ENCODE peak calls at places on chromosomes 13 and 19, in nine cellular contexts. L, I, D, P, M, S, Z, U and J are unnamed samples.

GRCh38 chr13:82661126-82661525 is 1221.1 kb downstream of the SLITRK1 start:
- DNase-seq in L (no peak), I (no peak), D (no peak), P (no peak), M (no peak), S (no peak), Z (no peak), U (no peak), J (no peak)

GRCh38 chr19:34430738-34431625 is 2.8 kb downstream of the UBA2 start:
- DNase-seq in L (no peak), I (peak; percentile 27), D (no peak), P (no peak), M (peak; percentile 73), S (peak; percentile 39), Z (no peak), U (no peak), J (peak; percentile 39)

GRCh38 chr13:94020426-94020825 is 459.1 kb downstream of the DCT start:
- DNase-seq in L (no peak), I (no peak), D (no peak), P (no peak), M (no peak), S (no peak), Z (no peak), U (no peak), J (no peak)

GRCh38 chr19:18089726-18090125 is 3.0 kb upstream of the IL12RB1 start:
- DNase-seq in L (no peak), I (no peak), D (no peak), P (no peak), M (no peak), S (no peak), Z (no peak), U (no peak), J (no peak)

GRCh38 chr19:10748924-10749434 is 31.1 kb downstream of the DNM2 start:
- DNase-seq in L (no peak), I (peak; percentile 86), D (no peak), P (no peak), M (peak; percentile 52), S (no peak), Z (no peak), U (no peak), J (no peak)

GRCh38 chr13:106349080-106349841 is 186.2 kb downstream of the EFNB2 start:
- DNase-seq in L (no peak), I (peak; percentile 70), D (no peak), P (peak; percentile 27), M (no peak), S (no peak), Z (no peak), U (no peak), J (no peak)

GRCh38 chr19:52703917-52704316 is 30.9 kb downstream of the ZNF611 start:
- DNase-seq in L (no peak), I (no peak), D (no peak), P (no peak), M (no peak), S (no peak), Z (no peak), U (no peak), J (no peak)

GRCh38 chr13:60312851-60313505 is 84.0 kb upstream of the TDRD3 start:
- DNase-seq in L (no peak), I (no peak), D (no peak), P (no peak), M (no peak), S (no peak), Z (no peak), U (no peak), J (no peak)

GRCh38 chr19:9498183-9498902 is at the start of gene ZNF560:
- DNase-seq in L (no peak), I (no peak), D (no peak), P (no peak), M (peak; percentile 67), S (no peak), Z (no peak), U (no peak), J (no peak)

GRCh38 chr19:55809381-55810058 is 22.3 kb downstream of the NLRP11 start:
- DNase-seq in L (no peak), I (peak; percentile 78), D (no peak), P (peak; percentile 10), M (peak; percentile 77), S (peak; percentile 11), Z (no peak), U (no peak), J (peak; percentile 86)

GRCh38 chr19:38374332-38375097 is at the start of gene PSMD8:
- DNase-seq in L (peak; percentile 99), I (peak; percentile 99), D (peak; percentile 99), P (peak; percentile 99), M (peak; percentile 98), S (peak; percentile 98), Z (peak; percentile 100), U (peak; percentile 95), J (peak; percentile 99)
- TF ChIP-seq CTCF in L (peak; percentile 11), I (peak; percentile 36), D (no peak), P (peak; percentile 25), M (no peak), S (no peak), Z (no peak), U (no peak), J (no peak)

GRCh38 chr13:43936630-43937029 is 56.9 kb downstream of the LACC1 start:
- DNase-seq in L (no peak), I (no peak), D (no peak), P (no peak), M (no peak), S (no peak), Z (no peak), U (no peak), J (no peak)

GRCh38 chr13:43934273-43934672 is 54.6 kb downstream of the LACC1 start:
- DNase-seq in L (no peak), I (no peak), D (no peak), P (no peak), M (peak; percentile 8), S (no peak), Z (no peak), U (no peak), J (no peak)

GRCh38 chr13:43935878-43936277 is 56.2 kb downstream of the LACC1 start:
- DNase-seq in L (no peak), I (no peak), D (no peak), P (no peak), M (peak; percentile 26), S (no peak), Z (no peak), U (no peak), J (no peak)

GRCh38 chr13:43939149-43939548 is 59.4 kb downstream of the LACC1 start:
- DNase-seq in L (no peak), I (peak; percentile 22), D (no peak), P (no peak), M (no peak), S (no peak), Z (no peak), U (no peak), J (no peak)

GRCh38 chr13:43937839-43938238 is 58.1 kb downstream of the LACC1 start:
- DNase-seq in L (no peak), I (no peak), D (no peak), P (no peak), M (no peak), S (no peak), Z (no peak), U (no peak), J (no peak)
- H3K4me3 ChIP-seq in L (no peak overlapping the region), I (no peak overlapping the region), D (no peak overlapping the region), P (no peak overlapping the region), M (no peak overlapping the region), S (no peak overlapping the region), Z (no peak overlapping the region), U (no peak overlapping the region), J (no peak overlapping the region)

DNA sequence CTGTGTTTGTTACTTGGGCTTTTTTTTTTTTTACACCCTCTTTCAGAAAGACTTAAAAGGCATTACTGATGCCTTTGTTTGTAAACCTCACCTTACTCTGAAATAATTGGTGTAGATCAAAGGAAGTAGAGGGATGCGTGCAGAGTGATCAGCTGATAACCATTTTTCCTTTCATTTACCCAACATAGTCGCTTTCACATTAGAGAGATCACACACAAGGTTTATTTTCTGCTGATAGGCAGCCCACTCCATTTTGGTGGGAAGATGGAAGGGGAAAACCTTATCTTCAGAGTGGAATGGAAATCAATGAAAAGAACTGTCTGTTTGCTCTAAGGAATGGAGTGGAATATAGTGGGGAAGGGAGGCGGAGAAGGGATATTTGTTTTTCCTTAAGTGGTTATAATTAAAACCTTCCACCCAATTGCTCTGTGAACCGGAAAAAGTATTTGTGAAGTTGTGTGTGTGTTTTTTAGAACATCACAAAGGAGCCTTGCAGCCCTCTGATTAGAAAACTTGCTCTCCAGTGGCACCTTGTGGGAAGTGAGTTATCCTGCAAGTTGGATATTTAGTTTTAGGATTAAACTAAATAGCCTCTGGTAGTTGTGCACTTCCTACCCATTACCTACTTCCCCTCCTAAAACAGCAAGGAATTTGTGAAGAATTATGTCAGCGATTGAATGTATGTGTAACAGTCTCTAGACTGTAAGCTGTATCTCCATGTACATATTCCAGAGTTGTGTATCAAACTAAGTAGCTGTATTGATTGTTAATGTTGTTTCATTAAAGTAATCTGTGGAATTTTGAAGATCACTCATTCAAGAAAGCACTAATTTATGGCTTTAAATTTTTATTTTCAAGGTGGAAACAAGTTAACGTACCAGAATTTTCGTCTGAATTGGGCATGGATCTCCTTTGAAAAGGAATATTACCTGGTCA is 76.8 kb downstream of the FREM2 start:
- DNase-seq in L (no peak), I (peak; percentile 12), D (no peak), P (peak; percentile 19), M (peak; percentile 56), S (no peak), Z (no peak), U (no peak), J (no peak)
- TF ChIP-seq CTCF in L (peak; percentile 11), I (no peak), D (peak; percentile 50), P (peak; percentile 64), M (peak; percentile 57), S (no peak), Z (no peak), U (peak; percentile 71), J (peak; percentile 42)

GRCh38 chr19:890831-891230 is 2.2 kb downstream of the MED16 start:
- DNase-seq in L (no peak), I (no peak), D (no peak), P (no peak), M (no peak), S (no peak), Z (no peak), U (no peak), J (no peak)

GRCh38 chr19:892243-892996 is 567 bp downstream of the MED16 start:
- DNase-seq in L (no peak), I (no peak), D (no peak), P (no peak), M (no peak), S (no peak), Z (no peak), U (no peak), J (no peak)

GRCh38 chr19:896999-897398 is 3.7 kb downstream of the RNU6-9 start:
- DNase-seq in L (no peak), I (no peak), D (no peak), P (no peak), M (no peak), S (no peak), Z (no peak), U (no peak), J (no peak)

GRCh38 chr19:896434-896833 is 3.1 kb downstream of the RNU6-9 start:
- DNase-seq in L (no peak), I (no peak), D (no peak), P (no peak), M (no peak), S (no peak), Z (no peak), U (no peak), J (no peak)

DNA sequence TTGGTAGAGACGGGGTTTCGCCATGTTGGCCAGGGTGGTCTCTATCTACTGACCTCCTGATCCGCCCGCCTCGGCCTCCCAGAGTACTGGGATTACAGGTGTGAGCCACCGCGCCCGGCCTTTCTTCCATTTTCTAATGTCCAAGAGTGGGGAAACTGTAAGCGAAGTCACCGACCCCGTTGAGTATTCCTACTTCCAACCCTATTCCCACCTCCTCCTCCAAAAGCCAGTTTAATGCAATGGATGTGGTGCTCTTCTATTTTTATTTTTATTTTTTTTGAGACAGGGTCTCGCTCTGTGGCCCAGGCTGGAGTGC is 449 bp downstream of the RNU6-9 start:
- DNase-seq in L (no peak), I (no peak), D (no peak), P (no peak), M (no peak), S (no peak), Z (no peak), U (no peak), J (no peak)
- H3K4me3 ChIP-seq in L (peak overlapping the region; percentile 87), I (no peak overlapping the region), D (no peak overlapping the region), P (peak overlapping the region; percentile 91), M (no peak overlapping the region), S (no peak overlapping the region), Z (no peak overlapping the region), U (no peak overlapping the region), J (peak overlapping the region; percentile 1)